ENCODE peak calls at places on chromosome 14, in six cellular contexts. S, V, L, Z, K and R are unnamed samples. For H3K9me3, the result is how much of the 10 kb centered on the place peaks cover.

GRCh38 chr14:53432378-53432802 is 279.3 kb upstream of the DDHD1 start:
- DNase-seq in Z (no peak), K (no peak), L (peak), V (no peak), S (no peak), R (no peak)

GRCh38 chr14:35534884-35535793 is 1.2 kb downstream of the INSM2 start:
- DNase-seq in V (peak), L (peak), Z (peak), S (peak), K (peak), R (no peak)

GRCh38 chr14:68089146-68089715 is 269.7 kb downstream of the RAD51B start:
- DNase-seq in Z (no peak), V (no peak), L (no peak), K (no peak), S (no peak), R (no peak)

GRCh38 chr14:99656171-99656570 is 11.2 kb downstream of the HHIPL1 start:
- DNase-seq in S (no peak), L (no peak), K (no peak), V (no peak), Z (no peak), R (no peak)

GRCh38 chr14:72679591-72680151 is 214.2 kb downstream of the DPF3 start:
- DNase-seq in Z (no peak), K (no peak), V (no peak), S (no peak), L (no peak), R (no peak)

GRCh38 chr14:82806016-82806415 is 1272.4 kb upstream of the SEL1L start:
- DNase-seq in S (no peak), V (no peak), Z (no peak), L (no peak), K (no peak), R (no peak)

GRCh38 chr14:101254805-101255764 is 306.2 kb upstream of the DIO3 start:
- DNase-seq in L (no peak), Z (no peak), K (peak), S (no peak), V (no peak), R (no peak)

GRCh38 chr14:53354331-53354730 is 201.2 kb upstream of the DDHD1 start:
- DNase-seq in V (no peak), Z (no peak), K (no peak), S (no peak), L (no peak), R (no peak)

GRCh38 chr14:68986926-68987652 is 8.0 kb upstream of the ACTN1 start:
- DNase-seq in Z (no peak), V (no peak), S (no peak), K (no peak), L (no peak), R (no peak)

GRCh38 chr14:93549578-93549977 is 118.8 kb downstream of the UNC79 start:
- DNase-seq in S (no peak), Z (no peak), V (no peak), L (no peak), K (no peak), R (no peak)

GRCh38 chr14:46036099-46036498 is 615.5 kb downstream of the RPL10L start:
- DNase-seq in V (no peak), L (no peak), Z (no peak), K (no peak), S (no peak), R (no peak)

GRCh38 chr14:65249471-65250161 is 147.3 kb upstream of the MAX start:
- DNase-seq in V (no peak), L (no peak), S (no peak), K (no peak), Z (no peak), R (no peak)

GRCh38 chr14:85688024-85688423 is 158.1 kb downstream of the FLRT2 start:
- DNase-seq in V (no peak), Z (no peak), L (no peak), K (no peak), S (no peak), R (no peak)

GRCh38 chr14:64060648-64061096 is 207.9 kb downstream of the SYNE2 start:
- DNase-seq in S (peak), Z (no peak), V (no peak), L (no peak), K (no peak), R (no peak)

GRCh38 chr14:85531594-85532391 is 1.8 kb downstream of the FLRT2 start:
- DNase-seq in Z (peak), S (no peak), V (no peak), L (no peak), K (peak), R (peak)

GRCh38 chr14:24377660-24378059 is 9.7 kb downstream of the NFATC4 start:
- DNase-seq in S (no peak), L (no peak), K (no peak), V (no peak), Z (no peak), R (no peak)

GRCh38 chr14:51180577-51180976 is 59.5 kb upstream of the TMX1 start:
- DNase-seq in K (no peak), V (no peak), S (no peak), Z (no peak), L (no peak), R (no peak)

GRCh38 chr14:90773196-90773486 is 43.1 kb downstream of the TTC7B start:
- DNase-seq in K (no peak), S (no peak), V (no peak), Z (no peak), L (no peak), R (no peak)

GRCh38 chr14:55583942-55584468 is 4.0 kb downstream of the KTN1 start:
- DNase-seq in Z (no peak), K (no peak), L (no peak), S (no peak), V (no peak), R (no peak)

GRCh38 chr14:106694638-106695393 is 1168.4 kb downstream of the TMEM121 start:
- DNase-seq in K (no peak), Z (peak), S (peak), L (no peak), V (peak), R (no peak)

GRCh38 chr14:103685276-103686211 is 29.7 kb downstream of the XRCC3 start:
- DNase-seq in S (no peak), V (no peak), L (no peak), Z (no peak), K (no peak), R (no peak)

GRCh38 chr14:35147186-35147585 is 24.8 kb downstream of the PRORP start:
- DNase-seq in Z (no peak), V (no peak), K (no peak), L (no peak), S (no peak), R (no peak)

GRCh38 chr14:22915886-22916521 is 2.9 kb downstream of the RBM23 start:
- DNase-seq in L (no peak), S (no peak), Z (no peak), V (no peak), K (peak), R (no peak)

GRCh38 chr14:65134651-65135579 is 32.6 kb upstream of the MAX start:
- DNase-seq in K (no peak), V (no peak), Z (no peak), L (no peak), S (peak), R (no peak)

GRCh38 chr14:103667671-103668070 is 38.7 kb downstream of the KLC1 start:
- DNase-seq in S (no peak), Z (no peak), K (no peak), L (no peak), V (no peak), R (no peak)

GRCh38 chr14:44854114-44854513 is 107.6 kb downstream of the KLHL28 start:
- DNase-seq in S (no peak), K (no peak), Z (no peak), L (no peak), V (no peak), R (no peak)

GRCh38 chr14:94882401-94882800 is 112.5 kb upstream of the GSC start:
- DNase-seq in L (no peak), S (no peak), Z (no peak), K (no peak), V (no peak), R (no peak)

GRCh38 chr14:77158175-77158908 is 16.8 kb upstream of the ZDHHC22 start:
- DNase-seq in Z (peak), S (no peak), V (no peak), L (peak), K (peak), R (peak)

GRCh38 chr14:88993946-88994345 is 169.5 kb downstream of the TTC8 start:
- DNase-seq in V (no peak), Z (no peak), K (no peak), L (no peak), S (no peak), R (no peak)

GRCh38 chr14:71208702-71209357 is 301.6 kb downstream of the PCNX1 start:
- DNase-seq in S (no peak), Z (no peak), L (no peak), K (no peak), V (no peak), R (no peak)
- TF ChIP-seq CTCF in S (no peak), Z (no peak), L (peak), K (no peak), V (no peak), R (no peak)

DNA sequence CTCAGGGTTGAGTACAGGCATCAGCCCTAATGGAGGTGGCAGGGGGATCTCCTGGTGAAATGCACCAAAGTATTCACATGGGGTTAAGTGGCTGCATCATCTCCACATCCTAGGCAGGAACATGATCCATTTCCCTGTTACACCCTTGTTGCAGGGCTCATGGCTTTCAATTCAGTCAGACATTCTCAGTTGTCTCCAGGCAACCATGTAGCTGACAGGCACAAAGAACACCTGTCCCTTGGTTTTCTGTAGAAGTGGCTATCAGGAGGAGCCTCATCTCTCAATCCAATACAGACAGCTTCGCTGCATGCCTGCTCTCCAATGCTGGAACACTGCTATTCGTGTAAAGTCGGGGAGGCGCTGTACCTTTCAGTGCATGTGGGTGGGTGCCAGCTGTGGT is 299.0 kb upstream of the FOXG1 start:
- DNase-seq in K (no peak), L (no peak), S (no peak), Z (no peak), V (no peak), R (no peak)
- H3K9me3 ChIP-seq in K (under half), L (under half), S (under half), Z (under half), V (under half), R (under half)

DNA sequence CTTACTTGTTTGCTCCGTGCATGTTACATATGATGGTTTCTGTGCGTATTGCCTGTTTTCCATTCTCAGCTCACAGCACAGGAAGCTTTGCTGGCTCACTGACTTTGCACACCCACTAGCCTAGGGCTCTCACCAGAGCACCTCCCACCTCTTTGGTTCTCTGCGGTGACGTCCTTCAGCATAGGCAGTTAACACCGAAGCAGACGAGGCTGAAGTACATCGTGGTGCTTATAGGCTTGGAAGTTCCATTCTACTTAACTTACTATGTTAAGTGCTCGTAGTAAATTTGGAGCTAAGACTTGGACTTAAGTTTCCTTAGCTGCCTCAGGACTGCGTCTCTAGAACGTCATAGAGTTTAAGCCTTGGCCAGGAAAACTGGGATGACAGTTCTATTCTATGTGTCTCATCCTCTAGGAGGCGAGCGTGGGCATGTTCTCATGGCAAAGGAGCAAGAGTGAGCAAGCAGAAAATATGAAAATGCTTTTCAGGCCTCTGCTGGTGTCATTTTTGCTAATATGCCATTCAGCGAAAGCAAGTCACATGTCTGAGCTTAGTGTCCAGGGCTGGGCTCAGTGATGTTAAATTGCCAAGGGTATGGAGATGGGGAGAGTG is 57.4 kb downstream of the NRXN3 start:
- DNase-seq in L (no peak), V (no peak), Z (no peak), S (no peak), K (no peak), R (no peak)
- TF ChIP-seq CTCF in L (no peak), V (no peak), Z (no peak), S (no peak), K (no peak), R (no peak)

DNA sequence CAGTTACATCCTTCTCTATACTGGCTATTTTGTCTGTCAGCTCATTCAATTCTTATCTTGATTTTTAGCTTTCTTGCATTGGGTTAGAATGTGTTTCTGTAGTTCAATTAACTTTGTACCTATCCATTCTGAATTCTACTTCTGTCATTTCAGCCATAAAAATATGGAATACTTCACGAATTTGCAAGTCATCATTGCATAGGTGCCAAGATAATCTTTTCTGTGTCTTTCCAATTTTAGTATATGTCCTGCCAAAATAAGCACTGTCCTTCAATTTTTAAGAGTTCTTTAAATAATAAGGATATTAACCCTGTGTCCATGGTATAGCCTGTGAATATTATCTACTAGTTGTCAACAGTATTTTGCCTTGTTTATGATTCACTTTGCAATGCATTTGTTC is 665.7 kb upstream of the MDGA2 start:
- DNase-seq in K (no peak), V (no peak), S (no peak), L (no peak), Z (no peak), R (no peak)
- H3K9me3 ChIP-seq in K (under half), V (under half), S (under half), L (under half), Z (under half), R (under half)